ENCODE peak calls at places on chromosome X, in ten cellular contexts. G is fibroblast of pulmonary artery, L is fibroblast of mammary gland, Q is psoas muscle, I is NB4, O is K562, F is fibroblast of lung, V is A549, U is upper lobe of right lung, R is foreskin fibroblast. S is an unnamed sample.

GRCh38 chrX:13223868-13224555 is 95.8 kb downstream of the ATXN3L start:
- DNase-seq in F (peak; percentile 92), U (no peak), V (peak; percentile 64), I (no peak), O (no peak), L (peak; percentile 89), G (peak; percentile 96), Q (no peak), R (peak; percentile 85), S (peak; percentile 76)

GRCh38 chrX:24231169-24231568 is 81.6 kb downstream of the ZFX start:
- DNase-seq in U (no peak), R (peak; percentile 74), L (peak; percentile 93), G (peak; percentile 85), O (peak; percentile 38), I (peak; percentile 64), F (peak; percentile 91), Q (no peak), V (peak; percentile 44), S (peak; percentile 58)

GRCh38 chrX:115939070-115939469 is 231.5 kb upstream of the AGTR2 start:
- DNase-seq in U (no peak), Q (no peak), L (no peak), G (no peak), V (no peak), F (no peak), O (no peak), R (no peak), I (peak; percentile 8), S (no peak)

GRCh38 chrX:138945219-138945618 is 233.7 kb upstream of the FGF13 start:
- DNase-seq in F (peak; percentile 76), G (no peak), R (no peak), I (no peak), U (no peak), O (no peak), Q (no peak), L (peak; percentile 53), V (no peak), S (peak; percentile 0)

GRCh38 chrX:65300104-65300809 is 234.3 kb downstream of the LAS1L start:
- DNase-seq in F (no peak), R (no peak), U (no peak), O (no peak), I (peak; percentile 3), L (no peak), V (no peak), G (no peak), Q (no peak), S (no peak)

GRCh38 chrX:69323786-69324720 is 158.8 kb upstream of the PJA1 start:
- DNase-seq in G (no peak), L (no peak), V (no peak), F (no peak), I (no peak), O (no peak), U (no peak), R (no peak), Q (no peak), S (no peak)

GRCh38 chrX:73206366-73206765 is 8.3 kb downstream of the NAP1L2 start:
- DNase-seq in V (no peak), F (no peak), Q (no peak), U (no peak), G (no peak), L (no peak), I (no peak), O (no peak), R (no peak), S (no peak)

GRCh38 chrX:81259008-81259713 is 57.3 kb downstream of the SH3BGRL start:
- DNase-seq in I (no peak), G (peak; percentile 66), O (no peak), F (peak; percentile 69), R (peak; percentile 28), L (peak; percentile 38), V (no peak), Q (no peak), U (no peak), S (peak; percentile 4)

GRCh38 chrX:66698273-66699204 is 59.7 kb upstream of the EDA2R start:
- DNase-seq in F (no peak), U (no peak), L (no peak), Q (no peak), O (no peak), G (no peak), V (no peak), I (no peak), R (no peak), S (no peak)

GRCh38 chrX:130039847-130040246 is 57.4 kb downstream of the BCORL1 start:
- DNase-seq in F (no peak), U (no peak), O (no peak), V (no peak), L (no peak), I (no peak), R (no peak), Q (no peak), G (no peak), S (no peak)

GRCh38 chrX:86002076-86002896 is 45.1 kb downstream of the CHM start:
- DNase-seq in F (peak; percentile 67), G (peak; percentile 24), V (no peak), O (peak; percentile 8), R (no peak), Q (no peak), L (peak; percentile 17), I (peak; percentile 15), U (peak; percentile 68), S (peak; percentile 5)

GRCh38 chrX:107398115-107398514 is 51.3 kb upstream of the FRMPD3 start:
- DNase-seq in G (no peak), U (no peak), I (peak; percentile 4), V (no peak), R (no peak), Q (no peak), L (no peak), O (no peak), F (no peak), S (no peak)

GRCh38 chrX:53188763-53189162 is 36.2 kb downstream of the KDM5C start:
- DNase-seq in U (no peak), Q (no peak), V (no peak), F (peak; percentile 6), O (peak; percentile 2), I (no peak), R (no peak), G (no peak), L (peak; percentile 18), S (no peak)

GRCh38 chrX:40189018-40189417 is 91.3 kb upstream of the BCOR start:
- DNase-seq in L (no peak), F (peak; percentile 55), I (no peak), G (peak; percentile 69), O (no peak), V (no peak), U (no peak), R (peak; percentile 43), Q (no peak), S (peak; percentile 63)

GRCh38 chrX:115690554-115691216 is 129.7 kb downstream of the PLS3 start:
- DNase-seq in U (no peak), V (peak; percentile 49), I (peak; percentile 57), G (peak; percentile 90), L (peak; percentile 85), Q (no peak), F (peak; percentile 82), R (peak; percentile 45), O (peak; percentile 41), S (peak; percentile 79)

GRCh38 chrX:74383611-74384010 is 37.7 kb upstream of the SLC16A2 start:
- DNase-seq in G (peak; percentile 68), F (peak; percentile 55), V (peak; percentile 36), Q (no peak), U (no peak), I (peak; percentile 64), L (peak; percentile 60), R (peak; percentile 37), O (no peak), S (peak; percentile 43)

GRCh38 chrX:19629541-19629940 is 114.2 kb upstream of the MAP3K15 start:
- DNase-seq in R (no peak), U (no peak), V (no peak), F (no peak), Q (no peak), L (no peak), I (no peak), G (no peak), O (no peak), S (no peak)

GRCh38 chrX:19877431-19877830 is 10.0 kb downstream of the SH3KBP1 start:
- DNase-seq in O (no peak), L (no peak), U (no peak), R (no peak), I (no peak), G (no peak), Q (no peak), F (no peak), V (no peak), S (no peak)

GRCh38 chrX:110992611-110993010 is 103.4 kb upstream of the PAK3 start:
- DNase-seq in Q (no peak), I (peak; percentile 30), U (no peak), O (peak; percentile 20), L (peak; percentile 21), V (peak; percentile 10), F (peak; percentile 19), G (peak; percentile 23), R (peak; percentile 1), S (no peak)

GRCh38 chrX:14006489-14006888 is 23.2 kb downstream of the GEMIN8 start:
- DNase-seq in L (no peak), G (no peak), Q (no peak), F (no peak), R (no peak), I (no peak), V (no peak), U (no peak), O (no peak), S (no peak)

GRCh38 chrX:37347420-37347819 is 1.7 kb upstream of the PRRG1 start:
- DNase-seq in L (peak; percentile 46), I (peak; percentile 46), Q (no peak), O (no peak), F (peak; percentile 20), R (peak; percentile 47), U (no peak), G (peak; percentile 80), V (no peak), S (peak; percentile 9)

GRCh38 chrX:68183612-68184214 is 249.6 kb downstream of the OPHN1 start:
- DNase-seq in F (peak; percentile 24), O (peak; percentile 14), I (peak; percentile 44), V (peak; percentile 12), R (no peak), G (peak; percentile 54), Q (no peak), L (peak; percentile 57), U (no peak), S (no peak)
- TF ChIP-seq CTCF in F (peak; percentile 48), O (peak; percentile 30), I (peak; percentile 31), V (peak; percentile 56), R (peak; percentile 49), G (peak; percentile 52), Q (no peak), L (peak; percentile 65), U (peak; percentile 36), S (peak; percentile 75)

GRCh38 chrX:27599928-27600327 is 9.8 kb downstream of the DCAF8L2 start:
- DNase-seq in R (no peak), Q (no peak), L (peak; percentile 4), V (peak; percentile 24), U (no peak), I (peak; percentile 2), F (peak; percentile 37), O (no peak), G (peak; percentile 71), S (no peak)
- TF ChIP-seq CTCF in R (no peak), Q (no peak), L (no peak), V (peak; percentile 38), U (no peak), I (no peak), F (no peak), O (no peak), G (peak; percentile 23), S (no peak)

GRCh38 chrX:15567886-15568616 is 32.7 kb downstream of the ACE2 start:
- DNase-seq in F (no peak), G (peak; percentile 51), Q (no peak), U (no peak), L (no peak), R (no peak), I (no peak), O (no peak), V (no peak), S (no peak)
- TF ChIP-seq CTCF in F (no peak), G (peak; percentile 62), Q (no peak), U (peak; percentile 35), L (peak; percentile 27), R (peak; percentile 4), I (no peak), O (no peak), V (peak; percentile 41), S (peak; percentile 21)

GRCh38 chrX:7170903-7171302 is 22.9 kb upstream of the PUDP start:
- DNase-seq in R (no peak), Q (no peak), V (no peak), G (peak; percentile 27), U (no peak), O (peak; percentile 56), F (no peak), I (peak; percentile 62), L (peak; percentile 37), S (no peak)
- TF ChIP-seq CTCF in R (no peak), Q (peak; percentile 19), V (peak; percentile 15), G (peak; percentile 16), U (peak; percentile 36), O (peak; percentile 66), F (no peak), I (peak; percentile 64), L (peak; percentile 33), S (peak; percentile 51)